ENCODE peak calls at places on chromosomes 2 and 18, in six cellular contexts. One of them, this sample, is unnamed.

GRCh38 chr2:20065885-20066602 is 14.6 kb upstream of the LAPTM4A start:
- DNase-seq in stimulated activated CD4-positive, alpha-beta T cell treated with anti-CD3 and anti-CD28 coated beads, Interleukin-12 subunit alpha, Interleukin-12 subunit beta, amount 100 ng/mL, for 4 hours: no peak
- DNase-seq in endothelial cell: no peak
- DNase-seq in immature natural killer cell: no peak
- DNase-seq in AG09319: no peak
- DNase-seq in stimulated activated CD8-positive, alpha-beta memory T cell treated with anti-CD3 and anti-CD28 coated beads, Interleukin-12 subunit alpha, Interleukin-12 subunit beta, amount 100 ng/mL, for 4 hours: no peak
- DNase-seq in this sample: peak; percentile 94

GRCh38 chr2:119760237-119760807 is 600 bp downstream of the PTPN4 start:
- DNase-seq in stimulated activated CD4-positive, alpha-beta T cell treated with anti-CD3 and anti-CD28 coated beads, Interleukin-12 subunit alpha, Interleukin-12 subunit beta, amount 100 ng/mL, for 4 hours: no peak
- DNase-seq in endothelial cell: no peak
- DNase-seq in immature natural killer cell: no peak
- DNase-seq in AG09319: no peak
- DNase-seq in stimulated activated CD8-positive, alpha-beta memory T cell treated with anti-CD3 and anti-CD28 coated beads, Interleukin-12 subunit alpha, Interleukin-12 subunit beta, amount 100 ng/mL, for 4 hours: no peak
- DNase-seq in this sample: peak; percentile 33

GRCh38 chr2:29309090-29310054 is 194.2 kb downstream of the CLIP4 start:
- DNase-seq in stimulated activated CD4-positive, alpha-beta T cell treated with anti-CD3 and anti-CD28 coated beads, Interleukin-12 subunit alpha, Interleukin-12 subunit beta, amount 100 ng/mL, for 4 hours: peak; percentile 6
- DNase-seq in endothelial cell: peak; percentile 44
- DNase-seq in immature natural killer cell: peak; percentile 51
- DNase-seq in AG09319: peak; percentile 20
- DNase-seq in stimulated activated CD8-positive, alpha-beta memory T cell treated with anti-CD3 and anti-CD28 coated beads, Interleukin-12 subunit alpha, Interleukin-12 subunit beta, amount 100 ng/mL, for 4 hours: no peak
- DNase-seq in this sample: peak; percentile 59

GRCh38 chr2:208466133-208466919 is 59.7 kb downstream of the PTH2R start:
- DNase-seq in stimulated activated CD4-positive, alpha-beta T cell treated with anti-CD3 and anti-CD28 coated beads, Interleukin-12 subunit alpha, Interleukin-12 subunit beta, amount 100 ng/mL, for 4 hours: no peak
- DNase-seq in endothelial cell: peak; percentile 62
- DNase-seq in immature natural killer cell: no peak
- DNase-seq in AG09319: no peak
- DNase-seq in stimulated activated CD8-positive, alpha-beta memory T cell treated with anti-CD3 and anti-CD28 coated beads, Interleukin-12 subunit alpha, Interleukin-12 subunit beta, amount 100 ng/mL, for 4 hours: no peak
- DNase-seq in this sample: peak; percentile 19

GRCh38 chr18:47777626-47778025 is 152.8 kb downstream of the SMAD2 start:
- DNase-seq in stimulated activated CD4-positive, alpha-beta T cell treated with anti-CD3 and anti-CD28 coated beads, Interleukin-12 subunit alpha, Interleukin-12 subunit beta, amount 100 ng/mL, for 4 hours: no peak
- DNase-seq in endothelial cell: no peak
- DNase-seq in immature natural killer cell: no peak
- DNase-seq in AG09319: no peak
- DNase-seq in stimulated activated CD8-positive, alpha-beta memory T cell treated with anti-CD3 and anti-CD28 coated beads, Interleukin-12 subunit alpha, Interleukin-12 subunit beta, amount 100 ng/mL, for 4 hours: no peak
- DNase-seq in this sample: no peak

GRCh38 chr2:12083081-12083569 is 336.7 kb downstream of the LPIN1 start:
- DNase-seq in stimulated activated CD4-positive, alpha-beta T cell treated with anti-CD3 and anti-CD28 coated beads, Interleukin-12 subunit alpha, Interleukin-12 subunit beta, amount 100 ng/mL, for 4 hours: no peak
- DNase-seq in endothelial cell: no peak
- DNase-seq in immature natural killer cell: no peak
- DNase-seq in AG09319: no peak
- DNase-seq in stimulated activated CD8-positive, alpha-beta memory T cell treated with anti-CD3 and anti-CD28 coated beads, Interleukin-12 subunit alpha, Interleukin-12 subunit beta, amount 100 ng/mL, for 4 hours: no peak
- DNase-seq in this sample: no peak

GRCh38 chr2:121360566-121361300 is 75.7 kb upstream of the TFCP2L1 start:
- DNase-seq in stimulated activated CD4-positive, alpha-beta T cell treated with anti-CD3 and anti-CD28 coated beads, Interleukin-12 subunit alpha, Interleukin-12 subunit beta, amount 100 ng/mL, for 4 hours: no peak
- DNase-seq in endothelial cell: no peak
- DNase-seq in immature natural killer cell: no peak
- DNase-seq in AG09319: no peak
- DNase-seq in stimulated activated CD8-positive, alpha-beta memory T cell treated with anti-CD3 and anti-CD28 coated beads, Interleukin-12 subunit alpha, Interleukin-12 subunit beta, amount 100 ng/mL, for 4 hours: no peak
- DNase-seq in this sample: peak; percentile 89

GRCh38 chr2:217065695-217066405 is 206.0 kb upstream of the TNP1 start:
- DNase-seq in stimulated activated CD4-positive, alpha-beta T cell treated with anti-CD3 and anti-CD28 coated beads, Interleukin-12 subunit alpha, Interleukin-12 subunit beta, amount 100 ng/mL, for 4 hours: no peak
- DNase-seq in endothelial cell: no peak
- DNase-seq in immature natural killer cell: no peak
- DNase-seq in AG09319: peak; percentile 98
- DNase-seq in stimulated activated CD8-positive, alpha-beta memory T cell treated with anti-CD3 and anti-CD28 coated beads, Interleukin-12 subunit alpha, Interleukin-12 subunit beta, amount 100 ng/mL, for 4 hours: no peak
- DNase-seq in this sample: peak; percentile 53

GRCh38 chr18:26073742-26074141 is 16.7 kb downstream of the SS18 start:
- DNase-seq in stimulated activated CD4-positive, alpha-beta T cell treated with anti-CD3 and anti-CD28 coated beads, Interleukin-12 subunit alpha, Interleukin-12 subunit beta, amount 100 ng/mL, for 4 hours: no peak
- DNase-seq in endothelial cell: no peak
- DNase-seq in immature natural killer cell: no peak
- DNase-seq in AG09319: no peak
- DNase-seq in stimulated activated CD8-positive, alpha-beta memory T cell treated with anti-CD3 and anti-CD28 coated beads, Interleukin-12 subunit alpha, Interleukin-12 subunit beta, amount 100 ng/mL, for 4 hours: no peak
- DNase-seq in this sample: no peak

GRCh38 chr2:6384341-6384740 is 481.4 kb downstream of the CMPK2 start:
- DNase-seq in stimulated activated CD4-positive, alpha-beta T cell treated with anti-CD3 and anti-CD28 coated beads, Interleukin-12 subunit alpha, Interleukin-12 subunit beta, amount 100 ng/mL, for 4 hours: no peak
- DNase-seq in endothelial cell: no peak
- DNase-seq in immature natural killer cell: no peak
- DNase-seq in AG09319: no peak
- DNase-seq in stimulated activated CD8-positive, alpha-beta memory T cell treated with anti-CD3 and anti-CD28 coated beads, Interleukin-12 subunit alpha, Interleukin-12 subunit beta, amount 100 ng/mL, for 4 hours: no peak
- DNase-seq in this sample: no peak

GRCh38 chr2:168075446-168075845 is 171.9 kb downstream of the STK39 start:
- DNase-seq in stimulated activated CD4-positive, alpha-beta T cell treated with anti-CD3 and anti-CD28 coated beads, Interleukin-12 subunit alpha, Interleukin-12 subunit beta, amount 100 ng/mL, for 4 hours: no peak
- DNase-seq in endothelial cell: no peak
- DNase-seq in immature natural killer cell: no peak
- DNase-seq in AG09319: no peak
- DNase-seq in stimulated activated CD8-positive, alpha-beta memory T cell treated with anti-CD3 and anti-CD28 coated beads, Interleukin-12 subunit alpha, Interleukin-12 subunit beta, amount 100 ng/mL, for 4 hours: no peak
- DNase-seq in this sample: no peak

GRCh38 chr2:181104512-181105121 is 124.2 kb downstream of the UBE2E3 start:
- DNase-seq in stimulated activated CD4-positive, alpha-beta T cell treated with anti-CD3 and anti-CD28 coated beads, Interleukin-12 subunit alpha, Interleukin-12 subunit beta, amount 100 ng/mL, for 4 hours: no peak
- DNase-seq in endothelial cell: peak; percentile 15
- DNase-seq in immature natural killer cell: peak; percentile 66
- DNase-seq in AG09319: peak; percentile 58
- DNase-seq in stimulated activated CD8-positive, alpha-beta memory T cell treated with anti-CD3 and anti-CD28 coated beads, Interleukin-12 subunit alpha, Interleukin-12 subunit beta, amount 100 ng/mL, for 4 hours: no peak
- DNase-seq in this sample: peak; percentile 38

GRCh38 chr18:60753753-60754152 is 381.2 kb upstream of the MC4R start:
- DNase-seq in stimulated activated CD4-positive, alpha-beta T cell treated with anti-CD3 and anti-CD28 coated beads, Interleukin-12 subunit alpha, Interleukin-12 subunit beta, amount 100 ng/mL, for 4 hours: no peak
- DNase-seq in endothelial cell: no peak
- DNase-seq in immature natural killer cell: no peak
- DNase-seq in AG09319: no peak
- DNase-seq in stimulated activated CD8-positive, alpha-beta memory T cell treated with anti-CD3 and anti-CD28 coated beads, Interleukin-12 subunit alpha, Interleukin-12 subunit beta, amount 100 ng/mL, for 4 hours: no peak
- DNase-seq in this sample: no peak

This sample was measured in RWPE1.